ENCODE peak calls at places on chromosomes 4 and X, in five cellular contexts. Z is NCI-H2081; B is kidney epithelial cell; U is activated T-helper 1 cell treated with Interleukin-2 at 50 U/mL for 16 hours; S is activated CD4-positive, CD25-positive, alpha-beta regulatory T cell treated with anti-CD3 and anti-CD28 coated beads, Interleukin-2, amount 50 U/mL, for 72 hours. W is an unnamed sample.

GRCh38 chr4:72489267-72489666 is 79.8 kb downstream of the ADAMTS3 start:
- DNase-seq in U (no peak), Z (no peak), S (no peak), B (peak; percentile 67), W (no peak)

GRCh38 chrX:106932960-106933537 is 12.8 kb downstream of the CLDN2 start:
- DNase-seq in Z (no peak), B (no peak), U (no peak), S (no peak), W (peak; percentile 50)

GRCh38 chr4:23374280-23374679 is 515.6 kb downstream of the PPARGC1A start:
- DNase-seq in B (peak; percentile 70), S (no peak), U (no peak), Z (no peak), W (no peak)

GRCh38 chr4:185128272-185129119 is 14.6 kb upstream of the SLC25A4 start:
- DNase-seq in Z (no peak), U (no peak), B (no peak), S (no peak), W (peak; percentile 36)

GRCh38 chr4:150367326-150367725 is 214.6 kb upstream of the MAB21L2 start:
- DNase-seq in U (no peak), B (no peak), S (no peak), Z (no peak), W (no peak)

GRCh38 chr4:168605411-168605810 is 108.6 kb downstream of the PALLD start:
- DNase-seq in U (no peak), Z (no peak), S (no peak), B (no peak), W (no peak)

GRCh38 chr4:98995183-98996055 is at the start of gene METAP1:
- DNase-seq in Z (peak; percentile 93), B (peak; percentile 77), S (peak; percentile 92), U (peak; percentile 96), W (peak; percentile 96)

GRCh38 chr4:80362578-80363181 is 27.1 kb downstream of the CFAP299 start:
- DNase-seq in B (peak; percentile 1), Z (peak; percentile 50), U (peak; percentile 6), S (no peak), W (no peak)

GRCh38 chr4:3829211-3829953 is 63.2 kb downstream of the ADRA2C start:
- DNase-seq in B (no peak), S (no peak), Z (no peak), U (no peak), W (no peak)

GRCh38 chr4:18981234-18981615 is 959.7 kb upstream of the LCORL start:
- DNase-seq in B (no peak), S (no peak), U (no peak), Z (no peak), W (no peak)

GRCh38 chr4:54281060-54281781 is 52.1 kb downstream of the PDGFRA start:
- DNase-seq in B (no peak), U (no peak), Z (no peak), S (no peak), W (no peak)